ENCODE peak calls at places on chromosomes 16 and 17, in ten cellular contexts. Q, S, C, N, W, V, B, O, M and A are unnamed samples.

GRCh38 chr17:76314392-76315227 is 6.5 kb upstream of the QRICH2 start:
- DNase-seq in S (peak; percentile 11), V (no peak), W (no peak), B (no peak), C (no peak), N (no peak), M (no peak), O (no peak), Q (no peak), A (peak; percentile 63)

GRCh38 chr17:42163113-42163512 is 8.3 kb upstream of the RAB5C start:
- DNase-seq in B (no peak), C (no peak), N (no peak), Q (no peak), M (peak; percentile 71), V (peak; percentile 85), W (no peak), S (no peak), O (no peak), A (no peak)

GRCh38 chr16:54062361-54063346 is 223.9 kb downstream of the IRX3 start:
- DNase-seq in W (no peak), V (no peak), Q (no peak), O (no peak), S (peak; percentile 39), B (no peak), N (no peak), M (no peak), C (no peak), A (no peak)

GRCh38 chr17:17127156-17127555 is 79.0 kb downstream of the PLD6 start:
- DNase-seq in O (no peak), M (no peak), C (no peak), V (no peak), Q (no peak), S (no peak), N (no peak), W (no peak), B (no peak), A (no peak)

GRCh38 chr17:8476741-8477140 is 41.1 kb downstream of the NDEL1 start:
- DNase-seq in N (no peak), M (no peak), S (no peak), W (peak; percentile 62), B (no peak), Q (no peak), V (no peak), O (no peak), C (no peak), A (no peak)

GRCh38 chr17:46890638-46891037 is 32.3 kb upstream of the GOSR2 start:
- DNase-seq in W (no peak), V (no peak), O (no peak), Q (no peak), S (no peak), N (no peak), M (no peak), C (no peak), B (no peak), A (no peak)

GRCh38 chr17:50634915-50635719 is 436 bp downstream of the ABCC3 start:
- DNase-seq in B (no peak), O (no peak), C (no peak), N (no peak), S (no peak), V (peak; percentile 70), M (no peak), Q (no peak), W (no peak), A (no peak)

GRCh38 chr16:3716831-3717234 is 491 bp downstream of the TRAP1 start:
- DNase-seq in Q (no peak), S (no peak), C (no peak), B (no peak), W (no peak), M (peak; percentile 28), V (peak; percentile 47), O (no peak), N (no peak), A (no peak)

GRCh38 chr17:67168485-67168884 is 76.5 kb downstream of the HELZ start:
- DNase-seq in M (no peak), W (no peak), B (no peak), V (no peak), C (no peak), O (no peak), Q (no peak), N (no peak), S (no peak), A (no peak)

GRCh38 chr17:5249615-5250014 is 15.0 kb upstream of the SCIMP start:
- DNase-seq in Q (peak; percentile 30), C (peak; percentile 65), N (peak; percentile 29), O (peak; percentile 37), M (peak; percentile 75), S (peak; percentile 93), W (no peak), B (no peak), V (peak; percentile 77), A (peak; percentile 78)

GRCh38 chr16:69522732-69523404 is 42.9 kb upstream of the NFAT5 start:
- DNase-seq in S (no peak), O (no peak), B (no peak), N (no peak), C (no peak), M (peak; percentile 57), Q (no peak), V (peak; percentile 72), W (no peak), A (no peak)

GRCh38 chr17:8628609-8629169 is 1.8 kb downstream of the MYH10 start:
- DNase-seq in N (no peak), W (no peak), C (no peak), M (no peak), B (no peak), V (no peak), O (no peak), S (no peak), Q (no peak), A (no peak)

GRCh38 chr17:41553176-41553575 is 18.7 kb downstream of the KRT9 start:
- DNase-seq in B (no peak), S (no peak), M (no peak), Q (no peak), V (no peak), N (no peak), C (no peak), W (no peak), O (no peak), A (peak; percentile 26)